ENCODE peak calls at places on chromosome 11, in seven cellular contexts. Q is upper lobe of right lung, F is heart left ventricle, E is HFF-Myc, C is suprapubic skin, X is fibroblast of lung, R is A673. G is an unnamed sample.

GRCh38 chr11:2800655-2801531 is 84.7 kb downstream of the CDKN1C start:
- DNase-seq in F (peak), Q (peak), R (no peak), X (no peak), E (no peak), C (peak), G (no peak)

GRCh38 chr11:9615031-9615451 is 41.6 kb downstream of the WEE1 start:
- DNase-seq in R (no peak), F (no peak), E (no peak), C (peak), X (no peak), Q (peak), G (no peak)

GRCh38 chr11:33296695-33297094 is 39.5 kb downstream of the HIPK3 start:
- DNase-seq in C (no peak), E (no peak), F (no peak), X (no peak), Q (no peak), R (no peak), G (no peak)

GRCh38 chr11:8225589-8226036 is 38.1 kb downstream of the LMO1 start:
- DNase-seq in F (peak), C (no peak), Q (peak), E (peak), X (peak), R (peak), G (peak)

GRCh38 chr11:69841170-69841858 is 22.1 kb upstream of the FGF3 start:
- DNase-seq in F (no peak), E (no peak), X (no peak), C (no peak), R (no peak), Q (no peak), G (no peak)

GRCh38 chr11:11038339-11039248 is 180.7 kb upstream of the ZBED5 start:
- DNase-seq in C (no peak), R (no peak), Q (no peak), X (no peak), F (no peak), E (no peak), G (no peak)

GRCh38 chr11:8749202-8749601 is 66.6 kb downstream of the RPL27A start:
- DNase-seq in R (no peak), F (no peak), Q (no peak), C (no peak), E (no peak), X (no peak), G (no peak)

GRCh38 chr11:107563702-107564101 is 1.8 kb downstream of the ALKBH8 start:
- DNase-seq in Q (no peak), R (peak), X (peak), E (peak), F (no peak), C (no peak), G (peak)

GRCh38 chr11:114246321-114247069 is 49.7 kb upstream of the NNMT start:
- DNase-seq in R (no peak), E (no peak), Q (no peak), C (no peak), F (no peak), X (no peak), G (no peak)

GRCh38 chr11:71138737-71139425 is 113.5 kb downstream of the SHANK2 start:
- DNase-seq in E (no peak), C (no peak), X (no peak), Q (peak), F (no peak), R (no peak), G (no peak)

GRCh38 chr11:120108154-120108784 is 29.6 kb downstream of the TRIM29 start:
- DNase-seq in X (peak), F (peak), R (peak), Q (peak), E (peak), C (no peak), G (peak)

GRCh38 chr11:93829598-93829997 is 20.8 kb downstream of the VSTM5 start:
- DNase-seq in Q (no peak), X (no peak), R (no peak), C (no peak), F (no peak), E (no peak), G (no peak)

GRCh38 chr11:122803716-122804115 is 34.6 kb upstream of the CRTAM start:
- DNase-seq in E (no peak), C (no peak), R (no peak), F (no peak), X (no peak), Q (no peak), G (no peak)

GRCh38 chr11:115672412-115672811 is 168.2 kb upstream of the CADM1 start:
- DNase-seq in E (no peak), F (no peak), R (no peak), X (no peak), Q (no peak), C (no peak), G (no peak)

GRCh38 chr11:61794579-61794978 is 1.9 kb downstream of the FEN1 start:
- DNase-seq in X (no peak), C (no peak), F (no peak), R (no peak), Q (no peak), E (no peak), G (no peak)

GRCh38 chr11:16604784-16605439 is 133.5 kb upstream of the C11orf58 start:
- DNase-seq in F (peak), E (no peak), X (peak), R (peak), Q (peak), C (no peak), G (peak)

GRCh38 chr11:720017-720641 is 14.1 kb downstream of the EPS8L2 start:
- DNase-seq in X (no peak), F (no peak), Q (no peak), R (no peak), E (no peak), C (no peak), G (no peak)

GRCh38 chr11:112599265-112599664 is 338.6 kb upstream of the PLET1 start:
- DNase-seq in Q (no peak), F (no peak), R (no peak), X (no peak), E (no peak), C (no peak), G (no peak)

GRCh38 chr11:123405123-123405592 is 24.9 kb upstream of the GRAMD1B start:
- DNase-seq in C (no peak), E (no peak), Q (no peak), X (no peak), F (peak), R (no peak), G (no peak)

GRCh38 chr11:86644291-86644690 is 28.1 kb downstream of the ME3 start:
- DNase-seq in Q (no peak), C (no peak), X (peak), R (no peak), F (no peak), E (no peak), G (no peak)

GRCh38 chr11:3972431-3972830 is 117.0 kb downstream of the STIM1 start:
- DNase-seq in C (no peak), E (no peak), Q (no peak), F (no peak), X (no peak), R (no peak), G (no peak)

GRCh38 chr11:123429336-123429735 is 733 bp upstream of the GRAMD1B start:
- DNase-seq in R (no peak), E (no peak), F (no peak), Q (no peak), C (peak), X (peak), G (no peak)

GRCh38 chr11:110862407-110862806 is 150.2 kb upstream of the ARHGAP20 start:
- DNase-seq in Q (no peak), X (no peak), R (no peak), C (no peak), F (no peak), E (no peak), G (no peak)

GRCh38 chr11:87306260-87306861 is 268.6 kb downstream of the TMEM135 start:
- DNase-seq in C (no peak), X (no peak), E (no peak), Q (no peak), R (no peak), F (no peak), G (no peak)

GRCh38 chr11:1208361-1209261 is 14.3 kb upstream of the MUC5B start:
- DNase-seq in R (no peak), C (peak), Q (peak), E (no peak), F (peak), X (no peak), G (no peak)

GRCh38 chr11:115409691-115410220 is 94.5 kb downstream of the CADM1 start:
- DNase-seq in F (no peak), E (peak), Q (no peak), R (no peak), X (no peak), C (no peak), G (no peak)

GRCh38 chr11:94272738-94273313 is 31.6 kb upstream of the IZUMO1R start:
- DNase-seq in Q (no peak), E (no peak), R (no peak), X (no peak), C (no peak), F (peak), G (no peak)

GRCh38 chr11:11444027-11444799 is 91.2 kb upstream of the CSNK2A3 start:
- DNase-seq in R (no peak), F (no peak), E (no peak), Q (no peak), X (peak), C (no peak), G (no peak)

GRCh38 chr11:7555067-7555699 is 41.4 kb downstream of the PPFIBP2 start:
- DNase-seq in E (no peak), F (peak), X (no peak), C (no peak), Q (peak), R (no peak), G (no peak)

GRCh38 chr11:22671751-22672150 is 5.3 kb downstream of the GAS2 start:
- DNase-seq in C (no peak), Q (no peak), E (no peak), X (peak), F (no peak), R (no peak), G (no peak)

GRCh38 chr11:19241260-19242183 is 777 bp upstream of the E2F8 start:
- DNase-seq in Q (peak), E (no peak), R (peak), C (no peak), F (peak), X (no peak), G (peak)

GRCh38 chr11:45071232-45071631 is 75.2 kb upstream of the PRDM11 start:
- DNase-seq in C (no peak), R (no peak), X (no peak), F (no peak), Q (no peak), E (no peak), G (no peak)

DNA sequence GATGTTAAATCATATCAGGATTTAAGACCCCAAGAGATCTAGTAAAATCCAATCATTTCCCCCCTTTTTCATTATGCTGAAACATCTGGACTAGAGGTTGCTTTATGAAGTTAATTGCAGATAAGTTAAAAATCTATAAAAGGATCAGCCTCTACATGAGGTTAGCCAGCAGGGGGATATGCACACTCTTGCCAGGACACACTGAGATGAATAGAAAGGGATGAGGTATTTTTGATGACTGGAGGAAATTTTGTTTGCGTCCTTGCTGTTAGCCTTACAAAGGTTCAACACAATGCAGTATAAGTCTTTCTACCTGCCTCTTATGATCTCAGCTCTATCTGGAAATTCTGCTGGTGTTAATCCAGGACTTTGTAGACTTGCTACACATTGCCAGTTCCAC is 1034.3 kb downstream of the LRRC4C start:
- DNase-seq in C (no peak), Q (no peak), X (no peak), E (no peak), F (no peak), R (peak), G (no peak)
- TF ChIP-seq CTCF in C (no peak), Q (no peak), X (peak), E (peak), F (no peak), R (peak), G (peak)

GRCh38 chr11:108970221-108970991 is 305.5 kb downstream of the DDX10 start:
- DNase-seq in C (no peak), F (no peak), X (no peak), E (no peak), R (no peak), Q (no peak), G (no peak)
- TF ChIP-seq CTCF in C (no peak), F (no peak), X (no peak), E (no peak), R (peak), Q (no peak), G (no peak)

GRCh38 chr11:64947202-64947814 is 11.6 kb upstream of the GPHA2 start:
- DNase-seq in R (no peak), X (no peak), E (no peak), F (no peak), Q (no peak), C (no peak), G (no peak)
- TF ChIP-seq CTCF in R (no peak), X (no peak), E (no peak), F (no peak), Q (peak), C (no peak), G (no peak)

DNA sequence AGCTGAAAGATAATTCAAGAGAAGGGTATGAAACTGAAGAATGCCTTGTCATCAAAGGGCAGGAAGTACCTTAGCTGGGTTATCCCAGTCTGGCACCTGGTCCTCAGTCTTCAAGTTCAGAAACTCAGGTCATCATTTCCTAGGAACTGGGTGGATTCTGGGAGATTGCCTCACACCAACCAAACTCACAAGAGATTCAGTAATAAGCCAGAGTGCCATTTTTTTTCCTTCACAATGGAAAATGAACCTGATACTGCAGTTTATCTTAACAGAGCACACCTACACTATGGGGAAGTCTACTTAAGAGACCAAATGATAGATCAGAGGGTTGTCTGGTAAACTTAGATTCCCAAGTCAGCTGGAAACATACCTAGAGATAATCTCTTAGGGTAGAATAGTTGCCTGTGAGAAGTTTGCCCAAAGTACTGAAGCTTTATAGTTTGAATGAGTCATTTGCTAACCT is 3.8 kb upstream of the BUD13 start:
- DNase-seq in F (no peak), C (no peak), E (no peak), X (no peak), R (no peak), Q (no peak), G (no peak)
- TF ChIP-seq CTCF in F (no peak), C (no peak), E (no peak), X (no peak), R (no peak), Q (no peak), G (no peak)

GRCh38 chr11:95576149-95576851 is 213.3 kb downstream of the FAM76B start:
- DNase-seq in R (no peak), C (no peak), X (no peak), Q (no peak), E (peak), F (no peak), G (no peak)

GRCh38 chr11:95570845-95571244 is 218.7 kb downstream of the FAM76B start:
- DNase-seq in C (no peak), R (no peak), F (no peak), Q (no peak), X (no peak), E (no peak), G (no peak)

GRCh38 chr11:95571861-95572260 is 217.7 kb downstream of the FAM76B start:
- DNase-seq in Q (no peak), E (no peak), C (no peak), R (no peak), X (no peak), F (no peak), G (no peak)

GRCh38 chr11:95577716-95578460 is 211.7 kb downstream of the FAM76B start:
- DNase-seq in R (no peak), C (no peak), F (no peak), E (peak), Q (no peak), X (peak), G (no peak)

GRCh38 chr11:95575517-95575916 is 214.1 kb downstream of the FAM76B start:
- DNase-seq in E (peak), C (no peak), Q (no peak), R (no peak), F (no peak), X (peak), G (no peak)
- TF ChIP-seq CTCF in E (no peak), C (no peak), Q (no peak), R (no peak), F (no peak), X (no peak), G (no peak)

GRCh38 chr11:119099707-119100106 is 1.9 kb downstream of the DPAGT1 start:
- DNase-seq in E (no peak), X (no peak), R (no peak), Q (no peak), C (no peak), F (no peak), G (no peak)

GRCh38 chr11:119100246-119100959 is 1.2 kb downstream of the DPAGT1 start:
- DNase-seq in F (no peak), R (peak), Q (no peak), X (peak), C (no peak), E (no peak), G (no peak)

GRCh38 chr11:119100960-119101349 is 698 bp downstream of the DPAGT1 start:
- DNase-seq in X (no peak), E (no peak), C (no peak), R (no peak), F (no peak), Q (no peak), G (no peak)

GRCh38 chr11:119101759-119102423 is at the start of gene DPAGT1:
- DNase-seq in E (peak), C (peak), Q (peak), X (peak), R (peak), F (peak), G (peak)

GRCh38 chr11:119101367-119101758 is 290 bp downstream of the DPAGT1 start:
- DNase-seq in X (no peak), E (no peak), C (no peak), Q (no peak), R (no peak), F (no peak), G (no peak)
- TF ChIP-seq CTCF in X (no peak), E (no peak), C (no peak), Q (peak), R (no peak), F (no peak), G (peak)

DNA sequence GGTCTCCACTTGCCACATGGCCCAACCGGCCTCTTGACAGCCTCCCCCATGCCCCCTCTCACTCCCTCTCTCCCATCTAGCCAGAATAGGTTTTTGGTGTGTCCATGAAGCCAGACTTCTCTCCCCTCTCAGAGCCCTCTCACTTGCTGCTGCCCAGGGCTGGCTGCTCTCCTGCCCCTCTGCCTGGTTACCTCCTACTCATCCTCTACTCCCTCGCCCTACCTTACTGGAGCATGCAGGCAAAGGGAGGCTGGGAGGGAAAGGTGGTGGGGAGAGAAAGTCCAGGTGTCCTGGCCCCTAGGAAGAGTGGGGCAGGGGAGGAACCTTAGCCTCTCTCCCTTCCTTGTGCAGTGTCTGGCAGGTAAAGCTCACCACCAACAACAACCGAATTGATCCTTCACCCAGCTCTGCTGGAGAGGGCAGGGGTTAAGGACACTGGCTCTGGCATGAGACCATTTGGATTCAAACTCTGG is 9.2 kb downstream of the SPATA19 start:
- DNase-seq in C (no peak), Q (no peak), X (no peak), E (no peak), R (no peak), F (no peak), G (no peak)
- TF ChIP-seq CTCF in C (no peak), Q (no peak), X (no peak), E (no peak), R (no peak), F (no peak), G (no peak)

GRCh38 chr11:121334973-121335711 is 42.6 kb downstream of the SC5D start:
- DNase-seq in C (no peak), R (peak), Q (no peak), X (no peak), E (no peak), F (no peak), G (no peak)
- TF ChIP-seq CTCF in C (no peak), R (peak), Q (no peak), X (peak), E (peak), F (no peak), G (no peak)

DNA sequence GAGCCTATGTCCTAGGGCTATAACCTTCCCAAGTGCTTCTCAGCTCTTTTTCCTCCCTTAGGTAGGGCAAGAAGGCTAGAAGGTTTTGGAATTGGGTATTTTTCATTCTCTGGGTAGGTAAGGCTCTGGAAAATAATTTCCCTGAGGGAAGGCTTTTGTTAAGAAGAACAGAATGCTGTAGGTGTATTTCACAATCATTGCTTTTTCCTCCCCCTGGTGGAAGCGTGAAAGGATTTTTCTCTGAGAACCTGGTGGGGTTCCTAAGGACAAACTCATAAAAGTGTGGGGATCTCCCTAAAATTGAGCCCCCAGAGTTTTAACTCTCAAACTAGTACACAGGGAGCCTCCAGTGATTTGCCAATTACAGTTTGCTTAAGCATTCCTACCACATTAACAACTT is 41.1 kb upstream of the NARS2 start:
- DNase-seq in R (no peak), C (no peak), Q (no peak), F (no peak), X (no peak), E (no peak), G (no peak)
- TF ChIP-seq CTCF in R (peak), C (no peak), Q (no peak), F (no peak), X (no peak), E (peak), G (no peak)

GRCh38 chr11:35404397-35404775 is 15.0 kb downstream of the SLC1A2 start:
- DNase-seq in F (no peak), E (peak), Q (peak), R (peak), X (peak), C (no peak), G (peak)
- TF ChIP-seq CTCF in F (peak), E (peak), Q (peak), R (peak), X (peak), C (peak), G (peak)

G was measured in neural crest cell.